ENCODE peak calls at places on chromosomes 5 and 9, in five cellular contexts. One of them, this sample, is unnamed.

GRCh38 chr9:131875828-131876485 is 136.1 kb upstream of the RAPGEF1 start:
- DNase-seq in body of pancreas: no peak
- DNase-seq in suprapubic skin: no peak
- DNase-seq in transverse colon: no peak
- DNase-seq in heart left ventricle: no peak
- DNase-seq in this sample: no peak

GRCh38 chr5:137858223-137858916 is 9.3 kb upstream of the MYOT start:
- DNase-seq in heart left ventricle: no peak
- DNase-seq in suprapubic skin: no peak
- DNase-seq in transverse colon: no peak
- DNase-seq in body of pancreas: no peak
- DNase-seq in this sample: no peak

GRCh38 chr5:1295650-1296037 is 776 bp upstream of the TERT start:
- DNase-seq in transverse colon: no peak
- DNase-seq in suprapubic skin: peak
- DNase-seq in heart left ventricle: peak
- DNase-seq in body of pancreas: no peak
- DNase-seq in this sample: no peak

GRCh38 chr5:18534119-18534518 is 899.9 kb downstream of the TAF11L14 start:
- DNase-seq in body of pancreas: no peak
- DNase-seq in suprapubic skin: no peak
- DNase-seq in transverse colon: no peak
- DNase-seq in heart left ventricle: no peak
- DNase-seq in this sample: no peak

GRCh38 chr5:113199122-113199905 is 222.7 kb downstream of the DCP2 start:
- DNase-seq in body of pancreas: no peak
- DNase-seq in heart left ventricle: no peak
- DNase-seq in suprapubic skin: no peak
- DNase-seq in transverse colon: no peak
- DNase-seq in this sample: no peak

GRCh38 chr5:60487466-60487865 is 212.5 kb downstream of the DEPDC1B start:
- DNase-seq in heart left ventricle: no peak
- DNase-seq in body of pancreas: no peak
- DNase-seq in suprapubic skin: no peak
- DNase-seq in transverse colon: no peak
- DNase-seq in this sample: peak

GRCh38 chr5:16574789-16575785 is 41.7 kb downstream of the RETREG1 start:
- DNase-seq in suprapubic skin: no peak
- DNase-seq in transverse colon: no peak
- DNase-seq in body of pancreas: no peak
- DNase-seq in heart left ventricle: no peak
- DNase-seq in this sample: peak

GRCh38 chr5:109805882-109806281 is 116.2 kb downstream of the MAN2A1 start:
- DNase-seq in heart left ventricle: no peak
- DNase-seq in transverse colon: no peak
- DNase-seq in suprapubic skin: no peak
- DNase-seq in body of pancreas: peak
- DNase-seq in this sample: peak

GRCh38 chr5:132486318-132487094 is 4.1 kb downstream of the IRF1 start:
- DNase-seq in transverse colon: peak
- DNase-seq in suprapubic skin: peak
- DNase-seq in heart left ventricle: peak
- DNase-seq in body of pancreas: no peak
- DNase-seq in this sample: no peak

GRCh38 chr9:113783475-113783874 is 92.6 kb upstream of the ZNF618 start:
- DNase-seq in heart left ventricle: no peak
- DNase-seq in suprapubic skin: no peak
- DNase-seq in transverse colon: no peak
- DNase-seq in body of pancreas: no peak
- DNase-seq in this sample: no peak

GRCh38 chr5:164312801-164313200 is 807.4 kb downstream of the MAT2B start:
- DNase-seq in heart left ventricle: no peak
- DNase-seq in body of pancreas: no peak
- DNase-seq in transverse colon: no peak
- DNase-seq in suprapubic skin: no peak
- DNase-seq in this sample: no peak

GRCh38 chr5:157492886-157493285 is 32.9 kb downstream of the NIPAL4 start:
- DNase-seq in heart left ventricle: no peak
- DNase-seq in transverse colon: no peak
- DNase-seq in body of pancreas: no peak
- DNase-seq in suprapubic skin: no peak
- DNase-seq in this sample: no peak

GRCh38 chr5:132420706-132421272 is 51.3 kb downstream of the SLC22A5 start:
- DNase-seq in heart left ventricle: no peak
- DNase-seq in transverse colon: no peak
- DNase-seq in body of pancreas: no peak
- DNase-seq in suprapubic skin: no peak
- DNase-seq in this sample: no peak

GRCh38 chr9:33233659-33234335 is 6.2 kb upstream of the SPINK4 start:
- DNase-seq in suprapubic skin: peak
- DNase-seq in transverse colon: peak
- DNase-seq in heart left ventricle: no peak
- DNase-seq in body of pancreas: peak
- DNase-seq in this sample: peak

GRCh38 chr5:96626956-96627355 is 35.2 kb upstream of the CAST start:
- DNase-seq in body of pancreas: no peak
- DNase-seq in suprapubic skin: no peak
- DNase-seq in transverse colon: no peak
- DNase-seq in heart left ventricle: no peak
- DNase-seq in this sample: no peak

GRCh38 chr5:178817506-178817905 is 42.2 kb upstream of the ZNF354B start:
- DNase-seq in suprapubic skin: no peak
- DNase-seq in body of pancreas: no peak
- DNase-seq in transverse colon: no peak
- DNase-seq in heart left ventricle: no peak
- DNase-seq in this sample: no peak

DNA sequence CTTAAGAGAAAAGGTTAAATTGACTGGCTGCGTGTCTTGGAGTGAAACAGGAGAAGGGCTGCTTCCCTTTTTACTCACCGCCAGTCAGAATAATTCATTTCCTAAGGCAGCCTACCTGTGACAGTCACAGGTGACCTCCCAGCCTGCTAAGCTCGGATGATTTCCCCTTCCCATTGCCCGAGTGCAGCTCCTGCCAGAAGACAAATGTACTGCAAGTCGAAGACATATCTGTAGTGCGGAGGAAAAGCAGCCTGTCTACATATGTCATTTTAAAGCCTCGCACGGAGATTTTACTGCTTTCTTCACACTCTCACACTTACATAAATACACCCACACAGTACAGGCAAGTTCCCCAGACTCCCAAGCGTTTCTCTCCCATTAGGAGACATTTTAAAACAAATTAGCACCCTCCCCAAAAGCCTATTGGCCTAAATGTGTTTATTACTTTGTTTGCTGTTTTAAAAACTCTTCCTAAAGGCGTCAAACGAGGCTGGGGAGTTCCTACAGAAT is 665.7 kb upstream of the ZNF608 start:
- DNase-seq in transverse colon: peak
- DNase-seq in suprapubic skin: no peak
- DNase-seq in body of pancreas: no peak
- DNase-seq in heart left ventricle: no peak
- DNase-seq in this sample: peak
- TF ChIP-seq CTCF in transverse colon: no peak
- TF ChIP-seq CTCF in suprapubic skin: no peak
- TF ChIP-seq CTCF in body of pancreas: no peak
- TF ChIP-seq CTCF in heart left ventricle: no peak
- TF ChIP-seq CTCF in this sample: peak

GRCh38 chr9:69172895-69173294 is 1.2 kb upstream of the TJP2 start:
- DNase-seq in transverse colon: no peak
- DNase-seq in suprapubic skin: no peak
- DNase-seq in body of pancreas: no peak
- DNase-seq in heart left ventricle: no peak
- DNase-seq in this sample: no peak

GRCh38 chr9:69175488-69175872 is 1.4 kb downstream of the TJP2 start:
- DNase-seq in suprapubic skin: no peak
- DNase-seq in body of pancreas: no peak
- DNase-seq in transverse colon: no peak
- DNase-seq in heart left ventricle: no peak
- DNase-seq in this sample: no peak

GRCh38 chr9:69174645-69175487 is 789 bp downstream of the TJP2 start:
- DNase-seq in transverse colon: peak
- DNase-seq in heart left ventricle: no peak
- DNase-seq in body of pancreas: no peak
- DNase-seq in suprapubic skin: peak
- DNase-seq in this sample: peak

GRCh38 chr9:69173497-69173890 is 583 bp upstream of the TJP2 start:
- DNase-seq in body of pancreas: no peak
- DNase-seq in suprapubic skin: no peak
- DNase-seq in heart left ventricle: no peak
- DNase-seq in transverse colon: no peak
- DNase-seq in this sample: no peak

GRCh38 chr9:69173891-69174644 is at the start of gene TJP2:
- DNase-seq in heart left ventricle: peak
- DNase-seq in suprapubic skin: peak
- DNase-seq in transverse colon: peak
- DNase-seq in body of pancreas: peak
- DNase-seq in this sample: peak
- TF ChIP-seq POLR2A in heart left ventricle: peak
- TF ChIP-seq POLR2A in suprapubic skin: no peak
- TF ChIP-seq POLR2A in transverse colon: no peak
- TF ChIP-seq POLR2A in body of pancreas: no peak
- TF ChIP-seq POLR2A in this sample: peak

GRCh38 chr5:135332519-135333150 is 66.4 kb downstream of the MACROH2A1 start:
- DNase-seq in transverse colon: no peak
- DNase-seq in body of pancreas: no peak
- DNase-seq in heart left ventricle: no peak
- DNase-seq in suprapubic skin: no peak
- DNase-seq in this sample: no peak
- TF ChIP-seq CTCF in transverse colon: peak
- TF ChIP-seq CTCF in body of pancreas: no peak
- TF ChIP-seq CTCF in heart left ventricle: peak
- TF ChIP-seq CTCF in suprapubic skin: no peak
- TF ChIP-seq CTCF in this sample: peak

GRCh38 chr5:150619359-150620230 is 20.9 kb upstream of the SYNPO start:
- DNase-seq in heart left ventricle: peak
- DNase-seq in suprapubic skin: peak
- DNase-seq in transverse colon: no peak
- DNase-seq in body of pancreas: peak
- DNase-seq in this sample: no peak
- TF ChIP-seq POLR2A in heart left ventricle: no peak
- TF ChIP-seq POLR2A in suprapubic skin: no peak
- TF ChIP-seq POLR2A in transverse colon: no peak
- TF ChIP-seq POLR2A in body of pancreas: no peak
- TF ChIP-seq POLR2A in this sample: no peak

DNA sequence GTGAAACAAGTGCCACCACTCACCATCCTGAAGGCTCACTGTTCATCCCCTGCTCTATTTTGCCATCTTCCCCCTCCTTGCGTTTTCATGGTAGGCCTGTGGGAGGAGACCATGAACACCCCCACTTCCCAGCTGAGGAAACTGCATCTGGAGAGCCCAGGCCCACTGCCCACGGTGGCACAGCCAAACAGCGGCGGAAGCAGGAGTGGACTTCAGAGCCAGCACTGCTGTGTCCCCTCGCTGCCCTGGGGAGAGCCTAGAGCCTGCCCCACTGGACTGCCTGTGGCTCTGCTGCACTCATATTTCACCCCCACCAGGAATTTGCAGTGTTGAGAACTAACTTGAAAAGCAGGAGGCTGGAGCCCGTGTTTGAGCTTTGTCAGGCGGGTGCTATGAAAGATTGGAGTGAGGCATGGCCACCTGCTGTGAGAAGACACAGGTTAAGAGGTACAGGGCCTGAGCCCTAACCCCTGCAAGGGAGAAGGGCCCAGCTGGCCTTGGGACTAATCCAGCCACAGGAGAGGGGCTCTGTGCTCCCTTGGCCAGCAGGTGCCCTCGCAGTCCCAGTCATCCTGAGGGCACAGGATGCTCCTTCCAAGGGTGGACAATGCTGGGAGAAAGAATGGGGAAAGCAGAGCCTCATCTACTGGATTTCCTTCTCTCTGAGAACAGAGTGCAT is 79.0 kb downstream of the MACROH2A1 start:
- DNase-seq in heart left ventricle: no peak
- DNase-seq in body of pancreas: no peak
- DNase-seq in transverse colon: no peak
- DNase-seq in suprapubic skin: peak
- DNase-seq in this sample: no peak
- TF ChIP-seq CTCF in heart left ventricle: peak
- TF ChIP-seq CTCF in body of pancreas: no peak
- TF ChIP-seq CTCF in transverse colon: peak
- TF ChIP-seq CTCF in suprapubic skin: no peak
- TF ChIP-seq CTCF in this sample: no peak

GRCh38 chr9:94112716-94113465 is 28.6 kb downstream of the PTPDC1 start:
- DNase-seq in body of pancreas: no peak
- DNase-seq in heart left ventricle: no peak
- DNase-seq in transverse colon: no peak
- DNase-seq in suprapubic skin: no peak
- DNase-seq in this sample: no peak
- TF ChIP-seq POLR2A in body of pancreas: no peak
- TF ChIP-seq POLR2A in heart left ventricle: no peak
- TF ChIP-seq POLR2A in transverse colon: no peak
- TF ChIP-seq POLR2A in suprapubic skin: no peak
- TF ChIP-seq POLR2A in this sample: no peak

This sample was measured in thyroid gland.